ENCODE peak calls at places on chromosomes 4 and X, in five cellular contexts. N, I, O, K and F are unnamed samples.

GRCh38 chrX:149060921-149061320 is 444.2 kb downstream of the IDS start:
- DNase-seq in N (no peak), I (no peak), O (no peak), K (no peak), F (no peak)

GRCh38 chr4:64399313-64400109 is 9.7 kb downstream of the TECRL start:
- DNase-seq in N (no peak), I (no peak), O (no peak), K (no peak), F (no peak)

GRCh38 chr4:116018831-116019230 is 905.4 kb upstream of the NDST4 start:
- DNase-seq in N (no peak), I (no peak), O (no peak), K (no peak), F (no peak)

GRCh38 chr4:116849620-116850019 is 235.8 kb downstream of the TRAM1L1 start:
- DNase-seq in N (no peak), I (no peak), O (no peak), K (no peak), F (no peak)

GRCh38 chr4:3449574-3450534 is 8.1 kb downstream of the HGFAC start:
- DNase-seq in N (no peak), I (no peak), O (no peak), K (no peak), F (no peak)

GRCh38 chr4:87174672-87175071 is 45.7 kb downstream of the KLHL8 start:
- DNase-seq in N (no peak), I (no peak), O (no peak), K (no peak), F (no peak)

GRCh38 chrX:72609313-72609712 is 36.7 kb upstream of the HDAC8 start:
- DNase-seq in N (no peak), I (peak; percentile 14), O (peak; percentile 0), K (no peak), F (peak; percentile 6)

GRCh38 chrX:130268500-130269170 is at the start of gene ZNF280C:
- DNase-seq in N (peak; percentile 90), I (peak; percentile 92), O (peak; percentile 75), K (peak; percentile 70), F (peak; percentile 91)

GRCh38 chr4:19807505-19807904 is 444.2 kb upstream of the SLIT2 start:
- DNase-seq in N (no peak), I (no peak), O (no peak), K (no peak), F (peak; percentile 53)

GRCh38 chrX:13151806-13152510 is 107.5 kb upstream of the FAM9C start:
- DNase-seq in N (no peak), I (no peak), O (no peak), K (no peak), F (peak; percentile 6)

GRCh38 chr4:154467886-154468285 is 23.7 kb downstream of the DCHS2 start:
- DNase-seq in N (no peak), I (no peak), O (no peak), K (no peak), F (peak; percentile 32)

GRCh38 chr4:101169044-101170014 is 178.0 kb downstream of the PPP3CA start:
- DNase-seq in N (peak; percentile 29), I (no peak), O (peak; percentile 83), K (peak; percentile 47), F (peak; percentile 65)

GRCh38 chrX:138777230-138777629 is 65.7 kb upstream of the FGF13 start:
- DNase-seq in N (no peak), I (peak; percentile 4), O (no peak), K (no peak), F (no peak)

GRCh38 chrX:18833071-18833731 is 125.8 kb downstream of the PPEF1 start:
- DNase-seq in N (peak; percentile 59), I (no peak), O (no peak), K (no peak), F (peak; percentile 16)

GRCh38 chr4:40471923-40472322 is 136.8 kb downstream of the CHRNA9 start:
- DNase-seq in N (no peak), I (no peak), O (no peak), K (no peak), F (peak; percentile 37)

GRCh38 chr4:117164338-117164737 is 79.0 kb upstream of the TRAM1L1 start:
- DNase-seq in N (no peak), I (no peak), O (no peak), K (no peak), F (no peak)

GRCh38 chr4:80263541-80264351 is 2.7 kb upstream of the FGF5 start:
- DNase-seq in N (no peak), I (no peak), O (no peak), K (no peak), F (no peak)

GRCh38 chr4:38805530-38806145 is 1.0 kb upstream of the TLR1 start:
- DNase-seq in N (no peak), I (no peak), O (no peak), K (peak; percentile 98), F (no peak)

GRCh38 chr4:41428205-41428940 is 109.6 kb upstream of the LIMCH1 start:
- DNase-seq in N (no peak), I (no peak), O (no peak), K (no peak), F (no peak)

GRCh38 chr4:168408620-168409019 is 71.7 kb downstream of the DDX60L start:
- DNase-seq in N (peak; percentile 42), I (no peak), O (no peak), K (no peak), F (peak; percentile 98)

GRCh38 chrX:70480660-70481018 is 36.0 kb downstream of the DLG3 start:
- DNase-seq in N (no peak), I (no peak), O (no peak), K (no peak), F (no peak)

GRCh38 chrX:29617725-29618124 is 597.6 kb upstream of the MAGEB2 start:
- DNase-seq in N (no peak), I (no peak), O (no peak), K (no peak), F (no peak)

GRCh38 chrX:23803931-23804381 is 21.0 kb downstream of the SAT1 start:
- DNase-seq in N (no peak), I (no peak), O (peak; percentile 70), K (no peak), F (peak; percentile 67)

GRCh38 chrX:13750204-13750603 is 15.7 kb downstream of the OFD1 start:
- DNase-seq in N (peak; percentile 36), I (peak; percentile 25), O (peak; percentile 16), K (no peak), F (peak; percentile 48)

GRCh38 chr4:121765941-121766538 is 1.1 kb upstream of the SMIM43 start:
- DNase-seq in N (no peak), I (no peak), O (no peak), K (no peak), F (no peak)

GRCh38 chrX:42109428-42109827 is 186.1 kb upstream of the CASK start:
- DNase-seq in N (no peak), I (no peak), O (no peak), K (no peak), F (no peak)

GRCh38 chr4:6885953-6886557 is 23.6 kb upstream of the TBC1D14 start:
- DNase-seq in N (no peak), I (no peak), O (no peak), K (peak; percentile 34), F (peak; percentile 66)

GRCh38 chr4:158015241-158015640 is 157.6 kb downstream of the GASK1B start:
- DNase-seq in N (no peak), I (no peak), O (no peak), K (no peak), F (peak; percentile 60)

GRCh38 chrX:53474707-53475106 is 40.5 kb upstream of the HSD17B10 start:
- DNase-seq in N (no peak), I (no peak), O (no peak), K (no peak), F (no peak)

GRCh38 chr4:92101609-92102231 is 202.0 kb upstream of the GRID2 start:
- DNase-seq in N (no peak), I (no peak), O (no peak), K (no peak), F (peak; percentile 15)

GRCh38 chr4:4837921-4838601 is 21.4 kb upstream of the MSX1 start:
- DNase-seq in N (no peak), I (no peak), O (no peak), K (no peak), F (peak; percentile 17)

GRCh38 chr4:3016839-3017410 is 53.6 kb downstream of the GRK4 start:
- DNase-seq in N (peak; percentile 42), I (no peak), O (no peak), K (no peak), F (no peak)

GRCh38 chr4:22129454-22130075 is 181.0 kb upstream of the KCNIP4 start:
- DNase-seq in N (peak; percentile 25), I (peak; percentile 8), O (peak; percentile 5), K (no peak), F (peak; percentile 26)

GRCh38 chrX:10101269-10101668 is 55.5 kb upstream of the CLCN4 start:
- DNase-seq in N (no peak), I (no peak), O (peak; percentile 92), K (no peak), F (peak; percentile 40)

GRCh38 chr4:132910226-132910748 is 238.8 kb upstream of the PCDH10 start:
- DNase-seq in N (no peak), I (no peak), O (no peak), K (no peak), F (no peak)

GRCh38 chrX:317424-318067 is 1.1 kb downstream of the GTPBP6 start:
- DNase-seq in N (peak; percentile 96), I (peak; percentile 95), O (no peak), K (no peak), F (no peak)

GRCh38 chrX:318739-319578 is at the start of gene GTPBP6:
- DNase-seq in N (peak; percentile 93), I (peak; percentile 89), O (peak; percentile 98), K (peak; percentile 99), F (peak; percentile 100)

GRCh38 chrX:319579-320125 is 1.1 kb upstream of the GTPBP6 start:
- DNase-seq in N (no peak), I (no peak), O (no peak), K (no peak), F (no peak)

GRCh38 chrX:316351-317325 is 2.0 kb downstream of the GTPBP6 start:
- DNase-seq in N (no peak), I (no peak), O (no peak), K (no peak), F (no peak)

GRCh38 chrX:318068-318738 is 393 bp downstream of the GTPBP6 start:
- DNase-seq in N (peak; percentile 88), I (peak; percentile 88), O (peak; percentile 98), K (peak; percentile 88), F (peak; percentile 97)
- H3K9ac ChIP-seq in N (peak overlapping the region; percentile 84), I (peak overlapping the region; percentile 68), O (peak overlapping the region; percentile 85), K (peak overlapping the region; percentile 89), F (peak overlapping the region; percentile 57)

GRCh38 chrX:120428309-120428708 is 40.8 kb downstream of the LAMP2 start:
- DNase-seq in N (no peak), I (no peak), O (no peak), K (no peak), F (no peak)
- TF ChIP-seq SMC3 in N (no peak), I (no peak), O (no peak), K (no peak), F (no peak)

DNA sequence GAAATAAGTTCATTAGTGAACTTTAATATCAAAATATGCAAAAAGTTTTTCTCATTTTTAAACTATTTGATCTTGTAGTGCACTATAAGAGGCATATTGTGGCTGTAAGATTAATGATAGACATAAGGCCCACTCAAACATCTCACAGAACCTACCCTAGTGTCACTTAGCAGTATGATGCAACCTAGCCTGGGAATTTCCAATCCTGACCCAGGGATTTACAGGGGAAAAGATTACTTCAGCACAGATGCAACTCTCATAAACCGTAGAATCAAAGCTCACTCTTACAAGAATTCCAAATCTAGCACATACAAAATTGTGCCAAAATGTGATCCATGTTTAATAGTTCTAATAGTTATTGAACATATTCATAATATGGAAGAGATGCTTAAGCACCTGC is 272.0 kb downstream of the PABPC4L start:
- DNase-seq in N (no peak), I (no peak), O (no peak), K (no peak), F (peak; percentile 4)
- H3K9ac ChIP-seq in N (no peak overlapping the region), I (no peak overlapping the region), O (no peak overlapping the region), K (no peak overlapping the region), F (no peak overlapping the region)

GRCh38 chrX:112266136-112266535 is 183.6 kb upstream of the TRPC5 start:
- DNase-seq in N (no peak), I (no peak), O (no peak), K (no peak), F (no peak)
- TF ChIP-seq SMC3 in N (no peak), I (no peak), O (no peak), K (no peak), F (no peak)